ENCODE peak calls at places on chromosomes 1 and 21, in four cellular contexts. V is right lobe of liver, D is sigmoid colon, Y is ovary. G is an unnamed sample.

GRCh38 chr1:113793878-113794834 is 18.1 kb downstream of the RSBN1 start:
- DNase-seq in V (no peak), D (no peak), Y (no peak), G (no peak)

GRCh38 chr1:186183219-186183618 is 191.8 kb downstream of the TPR start:
- DNase-seq in V (no peak), D (no peak), Y (no peak), G (no peak)

GRCh38 chr1:156898151-156898550 is 4.6 kb downstream of the PEAR1 start:
- DNase-seq in V (peak; percentile 74), D (peak; percentile 79), Y (peak; percentile 74), G (peak; percentile 87)

GRCh38 chr21:29938968-29939858 is 583 bp downstream of the GRIK1 start:
- DNase-seq in V (no peak), D (peak; percentile 59), Y (no peak), G (no peak)

GRCh38 chr1:161721738-161722343 is 497 bp downstream of the FCRLB start:
- DNase-seq in V (no peak), D (no peak), Y (no peak), G (no peak)

GRCh38 chr21:41361053-41361785 is 608 bp upstream of the MX2 start:
- DNase-seq in V (no peak), D (no peak), Y (no peak), G (no peak)

GRCh38 chr1:213122514-213122929 is 71.5 kb downstream of the RPS6KC1 start:
- DNase-seq in V (no peak), D (no peak), Y (no peak), G (no peak)

GRCh38 chr1:119310301-119310700 is 58.3 kb upstream of the HAO2 start:
- DNase-seq in V (no peak), D (no peak), Y (no peak), G (no peak)

GRCh38 chr1:101250656-101251272 is 13.9 kb downstream of the S1PR1 start:
- DNase-seq in V (no peak), D (no peak), Y (no peak), G (no peak)

GRCh38 chr1:69230223-69230622 is 337.5 kb upstream of the LRRC7 start:
- DNase-seq in V (no peak), D (no peak), Y (no peak), G (no peak)

GRCh38 chr1:173451981-173452380 is 25.2 kb upstream of the PRDX6 start:
- DNase-seq in V (peak; percentile 76), D (peak; percentile 86), Y (no peak), G (peak; percentile 32)

GRCh38 chr1:206703647-206704046 is 18.9 kb downstream of the MAPKAPK2 start:
- DNase-seq in V (no peak), D (peak; percentile 48), Y (no peak), G (no peak)

GRCh38 chr1:243409284-243409683 is 153.4 kb downstream of the SDCCAG8 start:
- DNase-seq in V (no peak), D (no peak), Y (no peak), G (no peak)

GRCh38 chr21:32392880-32393676 is at the start of gene URB1:
- DNase-seq in V (peak; percentile 95), D (peak; percentile 94), Y (peak; percentile 98), G (peak; percentile 95)
- TF ChIP-seq POLR2A in V (peak; percentile 65), D (peak; percentile 60), Y (peak; percentile 77), G (no peak)

GRCh38 chr21:45000637-45001133 is 60.9 kb downstream of the SLX9 start:
- DNase-seq in V (no peak), D (no peak), Y (peak; percentile 29), G (no peak)
- H3K4me3 ChIP-seq in V (no peak overlapping the region), D (no peak overlapping the region), Y (no peak overlapping the region), G (no peak overlapping the region)

DNA sequence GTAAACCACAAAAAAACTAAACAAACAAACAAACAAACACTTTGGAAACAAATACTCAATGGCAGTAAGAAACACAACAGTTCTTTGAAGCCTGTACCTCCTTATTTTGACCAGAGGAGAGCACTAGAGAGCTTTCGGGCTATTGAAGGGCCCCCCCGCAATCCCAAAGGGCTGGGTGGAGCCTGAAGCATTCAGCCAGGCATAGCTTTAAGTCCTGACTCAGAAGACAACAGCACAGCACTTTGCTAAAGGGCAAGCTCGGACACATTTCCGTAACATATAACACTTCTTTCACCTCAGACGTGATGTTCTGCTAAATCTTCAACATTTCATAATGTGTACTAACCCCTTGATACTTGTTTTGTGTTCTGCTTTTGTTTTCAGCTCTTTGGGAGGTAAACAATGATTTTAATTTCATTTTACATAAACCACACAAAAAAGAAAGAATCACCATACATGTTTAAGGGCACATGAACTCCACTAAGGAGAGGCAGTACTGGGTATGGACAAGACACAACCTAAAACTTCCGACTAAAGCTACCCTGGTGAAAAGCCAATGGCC is 9.7 kb upstream of the SHCBP1L start:
- DNase-seq in V (peak; percentile 68), D (peak; percentile 94), Y (peak; percentile 78), G (peak; percentile 77)
- H3K27ac ChIP-seq in V (no peak overlapping the region), D (peak overlapping the region; percentile 72), Y (no peak overlapping the region), G (peak overlapping the region; percentile 55)

GRCh38 chr1:37476087-37476452 is 1.7 kb downstream of the ZC3H12A start:
- DNase-seq in V (no peak), D (no peak), Y (no peak), G (no peak)

GRCh38 chr1:37475380-37476086 is 1.2 kb downstream of the ZC3H12A start:
- DNase-seq in V (no peak), D (no peak), Y (peak; percentile 44), G (no peak)

GRCh38 chr1:37474051-37474696 is at the start of gene ZC3H12A:
- DNase-seq in V (peak; percentile 96), D (peak; percentile 96), Y (peak; percentile 95), G (peak; percentile 92)

GRCh38 chr1:37473431-37474050 is 839 bp upstream of the ZC3H12A start:
- DNase-seq in V (no peak), D (no peak), Y (peak; percentile 40), G (no peak)

GRCh38 chr1:37474697-37475379 is 458 bp downstream of the ZC3H12A start:
- DNase-seq in V (no peak), D (peak; percentile 83), Y (peak; percentile 74), G (no peak)
- TF ChIP-seq POLR2A in V (no peak), D (no peak), Y (no peak), G (no peak)

DNA sequence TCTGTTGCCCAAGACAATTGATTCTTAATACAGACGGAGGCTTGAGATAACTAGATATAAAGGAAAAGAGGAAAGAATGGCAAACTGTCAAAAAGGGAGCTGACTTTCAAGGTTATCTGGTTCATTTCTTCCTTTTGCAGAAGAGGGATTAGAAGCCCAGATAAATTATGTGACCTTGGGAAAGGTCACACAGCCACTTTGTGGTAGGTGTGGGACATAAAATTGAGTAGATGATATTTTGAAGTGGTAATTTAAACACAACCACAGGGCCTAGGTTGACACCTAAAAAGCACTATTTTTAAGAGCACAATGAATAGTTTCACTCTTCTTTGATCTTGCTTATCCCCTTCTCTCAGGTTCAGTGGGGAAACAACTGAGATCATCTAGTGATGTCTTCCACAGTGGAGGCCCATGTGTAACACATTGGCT is 16.9 kb upstream of the KIAA0040 start:
- DNase-seq in V (no peak), D (no peak), Y (no peak), G (no peak)
- H3K4me3 ChIP-seq in V (no peak overlapping the region), D (no peak overlapping the region), Y (no peak overlapping the region), G (no peak overlapping the region)